ENCODE peak calls at places on chromosomes 7 and 10, in six cellular contexts. A, P, G, I, E and V are unnamed samples.

GRCh38 chr10:118013078-118013568 is 33.6 kb downstream of the RAB11FIP2 start:
- DNase-seq in A (no peak), G (no peak), I (no peak), E (no peak), P (no peak), V (no peak)

GRCh38 chr7:107147464-107148214 is 21.2 kb upstream of the HBP1 start:
- DNase-seq in A (peak; percentile 34), E (no peak), G (peak; percentile 18), P (peak; percentile 42), I (no peak), V (no peak)

GRCh38 chr10:62805139-62806092 is 896 bp downstream of the ADO start:
- DNase-seq in E (no peak), A (no peak), P (peak; percentile 44), G (peak; percentile 43), I (peak; percentile 73), V (no peak)

GRCh38 chr10:100009793-100010676 is at the start of gene DNMBP:
- DNase-seq in G (peak; percentile 61), P (peak; percentile 92), I (peak; percentile 92), E (no peak), A (peak; percentile 63), V (peak; percentile 64)

GRCh38 chr7:43077285-43077684 is 35.2 kb upstream of the HECW1 start:
- DNase-seq in P (no peak), I (no peak), G (no peak), E (no peak), A (no peak), V (peak; percentile 49)

GRCh38 chr10:79191951-79192676 is 123.3 kb downstream of the ZMIZ1 start:
- DNase-seq in E (no peak), G (no peak), P (no peak), I (no peak), A (no peak), V (no peak)

GRCh38 chr10:77794256-77795142 is 132.1 kb downstream of the DLG5 start:
- DNase-seq in A (no peak), E (no peak), I (no peak), P (no peak), G (no peak), V (no peak)

GRCh38 chr10:89351402-89352038 is 23.7 kb downstream of the IFIT3 start:
- DNase-seq in A (no peak), P (no peak), E (peak; percentile 82), I (no peak), G (no peak), V (no peak)

GRCh38 chr7:93331706-93332105 is 99.5 kb downstream of the VPS50 start:
- DNase-seq in I (no peak), A (no peak), E (no peak), G (no peak), P (no peak), V (no peak)

GRCh38 chr10:117543245-117543998 is 876 bp downstream of the EMX2 start:
- DNase-seq in G (no peak), E (no peak), I (peak; percentile 80), P (no peak), A (no peak), V (no peak)

GRCh38 chr7:117114272-117114671 is 161.0 kb downstream of the ST7 start:
- DNase-seq in A (no peak), I (no peak), P (no peak), E (no peak), G (no peak), V (no peak)

GRCh38 chr7:152649220-152649619 is 26.7 kb downstream of the XRCC2 start:
- DNase-seq in I (no peak), G (no peak), P (no peak), E (no peak), A (no peak), V (no peak)

GRCh38 chr7:45259966-45260646 is 102.5 kb downstream of the RAMP3 start:
- DNase-seq in E (no peak), I (peak; percentile 98), A (peak; percentile 31), P (peak; percentile 70), G (peak; percentile 10), V (peak; percentile 46)

GRCh38 chr10:110498982-110499795 is 1.5 kb downstream of the DUSP5 start:
- DNase-seq in P (no peak), I (peak; percentile 73), A (no peak), E (peak; percentile 72), G (peak; percentile 21), V (no peak)

GRCh38 chr7:17679427-17679826 is 260.9 kb downstream of the SNX13 start:
- DNase-seq in E (no peak), A (no peak), P (no peak), I (no peak), G (no peak), V (no peak)

GRCh38 chr10:18097524-18097923 is 42.7 kb upstream of the CACNB2 start:
- DNase-seq in I (no peak), A (no peak), G (no peak), E (no peak), P (no peak), V (no peak)

GRCh38 chr7:29309041-29309860 is 114.7 kb downstream of the CHN2 start:
- DNase-seq in G (peak; percentile 28), E (no peak), I (no peak), A (no peak), P (no peak), V (no peak)

GRCh38 chr7:66629222-66629658 is 559 bp downstream of the KCTD7 start:
- DNase-seq in A (no peak), G (no peak), P (peak; percentile 69), E (no peak), I (no peak), V (no peak)

GRCh38 chr10:74912674-74913073 is 86.3 kb downstream of the KAT6B start:
- DNase-seq in E (no peak), I (no peak), G (no peak), P (no peak), A (no peak), V (no peak)

GRCh38 chr10:3272300-3272699 is 99.7 kb upstream of the PITRM1 start:
- DNase-seq in I (no peak), P (no peak), E (no peak), G (no peak), A (no peak), V (no peak)

GRCh38 chr10:51314079-51314835 is 240.0 kb downstream of the PRKG1 start:
- DNase-seq in A (no peak), G (no peak), I (no peak), E (no peak), P (no peak), V (no peak)

GRCh38 chr10:128245026-128245425 is 118.8 kb upstream of the MKI67 start:
- DNase-seq in G (no peak), I (no peak), E (no peak), A (no peak), P (no peak), V (no peak)

GRCh38 chr7:133934262-133934973 is 192.7 kb upstream of the LRGUK start:
- DNase-seq in I (no peak), G (no peak), P (no peak), E (no peak), A (no peak), V (no peak)
- H3K4me3 ChIP-seq in I (no peak overlapping the region), G (no peak overlapping the region), P (no peak overlapping the region), E (no peak overlapping the region), A (no peak overlapping the region), V (no peak overlapping the region)

GRCh38 chr7:95434501-95435421 is at the start of gene PON2:
- DNase-seq in I (peak; percentile 85), P (peak; percentile 90), E (peak; percentile 55), G (peak; percentile 90), A (peak; percentile 57), V (peak; percentile 71)
- TF ChIP-seq ZNF274 in I (no peak), P (no peak), E (no peak), G (peak; percentile 84), A (no peak), V (no peak)

DNA sequence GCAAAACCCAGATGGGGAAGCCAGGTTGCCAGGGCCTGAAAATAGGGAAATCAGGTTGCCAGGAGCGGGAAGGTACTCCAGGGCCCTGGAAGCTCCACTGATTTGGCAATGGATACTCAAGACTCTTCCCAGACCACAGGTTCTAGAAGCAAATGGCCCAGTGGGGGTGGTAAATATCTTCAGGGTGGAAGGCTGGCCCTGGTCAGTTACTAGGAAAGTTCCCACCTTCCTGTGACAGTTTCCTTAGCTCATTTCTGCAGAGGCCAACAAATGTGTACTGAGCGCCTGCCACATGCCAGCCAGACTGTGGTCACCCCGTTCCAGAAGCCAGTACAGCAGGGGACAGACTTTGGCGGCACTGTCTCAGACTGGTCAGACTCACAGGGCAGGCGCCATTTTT is 113.6 kb downstream of the FAM53B start:
- DNase-seq in P (no peak), E (no peak), G (no peak), A (no peak), I (no peak), V (no peak)
- H3K4me1 ChIP-seq in P (peaks cover 13% of the 10 kb centered on the region), E (peaks cover 17% of the 10 kb centered on the region), G (no peaks in the 10 kb centered on the region), A (peaks cover 17% of the 10 kb centered on the region), I (peaks cover 9% of the 10 kb centered on the region), V (peaks cover 24% of the 10 kb centered on the region)

GRCh38 chr10:43105119-43105792 is 28.4 kb downstream of the RET start:
- DNase-seq in I (peak; percentile 94), A (peak; percentile 41), G (peak; percentile 36), P (peak; percentile 89), E (no peak), V (peak; percentile 39)
- H3K4me3 ChIP-seq in I (peak overlapping the region; percentile 60), A (peak overlapping the region; percentile 29), G (peak overlapping the region; percentile 32), P (peak overlapping the region; percentile 26), E (peak overlapping the region; percentile 72), V (peak overlapping the region; percentile 55)

GRCh38 chr10:30036341-30036740 is 23.0 kb downstream of the JCAD start:
- DNase-seq in I (no peak), P (no peak), E (no peak), A (no peak), G (no peak), V (no peak)
- TF ChIP-seq ZNF274 in I (no peak), P (no peak), E (no peak), A (no peak), G (no peak), V (no peak)

DNA sequence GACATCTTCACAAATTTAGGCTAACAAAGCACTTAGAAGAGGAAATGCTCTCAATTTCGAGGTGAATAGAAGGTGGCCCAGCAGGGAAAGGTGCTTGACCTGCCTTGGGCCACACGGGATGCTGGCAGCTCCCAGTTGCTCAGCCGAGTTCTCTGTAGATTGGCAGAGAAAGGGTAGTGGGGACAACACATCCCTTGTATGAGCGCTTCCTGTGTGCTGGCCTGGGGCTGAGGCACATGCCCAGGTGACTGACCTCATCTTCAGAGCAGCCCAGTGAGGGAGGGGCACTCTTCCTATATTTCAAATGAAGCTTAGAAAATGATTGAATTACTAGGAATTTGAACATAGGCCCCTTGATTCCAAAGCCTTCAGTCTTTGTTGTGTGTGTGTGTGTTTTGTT is 20.2 kb downstream of the BAG3 start:
- DNase-seq in E (no peak), I (no peak), P (no peak), A (no peak), G (no peak), V (no peak)
- H3K4me1 ChIP-seq in E (no peaks in the 10 kb centered on the region), I (peaks cover 17% of the 10 kb centered on the region), P (peaks cover 14% of the 10 kb centered on the region), A (peaks cover 30% of the 10 kb centered on the region), G (peaks cover 22% of the 10 kb centered on the region), V (peaks cover 3% of the 10 kb centered on the region)

GRCh38 chr7:30985756-30986155 is 22.0 kb downstream of the GHRHR start:
- DNase-seq in E (no peak), I (no peak), G (no peak), P (no peak), A (no peak), V (no peak)
- H3K4me3 ChIP-seq in E (no peak overlapping the region), I (no peak overlapping the region), G (no peak overlapping the region), P (no peak overlapping the region), A (no peak overlapping the region), V (no peak overlapping the region)

GRCh38 chr7:155533120-155533826 is 13.1 kb downstream of the CNPY1 start:
- DNase-seq in G (no peak), I (peak; percentile 71), P (no peak), A (no peak), E (no peak), V (no peak)
- TF ChIP-seq ZNF274 in G (no peak), I (no peak), P (no peak), A (no peak), E (no peak), V (no peak)